ENCODE peak calls at places on chromosomes 2 and 18, in four cellular contexts. One of them, this sample, is unnamed.

GRCh38 chr18:49392352-49392751 is 68.1 kb downstream of the DYM start:
- DNase-seq in fibroblast of the aortic adventitia: no peak
- DNase-seq in adrenal gland: no peak
- DNase-seq in IMR-90: no peak
- DNase-seq in this sample: no peak

GRCh38 chr2:128279786-128280701 is 38.6 kb downstream of the HS6ST1 start:
- DNase-seq in fibroblast of the aortic adventitia: no peak
- DNase-seq in adrenal gland: peak; percentile 67
- DNase-seq in IMR-90: no peak
- DNase-seq in this sample: no peak

GRCh38 chr2:149169653-149170052 is 131.2 kb downstream of the LYPD6B start:
- DNase-seq in fibroblast of the aortic adventitia: no peak
- DNase-seq in adrenal gland: peak; percentile 11
- DNase-seq in IMR-90: no peak
- DNase-seq in this sample: peak; percentile 3

GRCh38 chr2:214410918-214411554 is at the start of gene VWC2L:
- DNase-seq in fibroblast of the aortic adventitia: peak; percentile 64
- DNase-seq in adrenal gland: peak; percentile 63
- DNase-seq in IMR-90: peak; percentile 76
- DNase-seq in this sample: peak; percentile 59

GRCh38 chr2:71683070-71683469 is 229.7 kb downstream of the DYSF start:
- DNase-seq in fibroblast of the aortic adventitia: no peak
- DNase-seq in adrenal gland: no peak
- DNase-seq in IMR-90: no peak
- DNase-seq in this sample: no peak

GRCh38 chr2:122531803-122532344 is 776.4 kb downstream of the TSN start:
- DNase-seq in fibroblast of the aortic adventitia: no peak
- DNase-seq in adrenal gland: no peak
- DNase-seq in IMR-90: no peak
- DNase-seq in this sample: no peak

GRCh38 chr2:237671466-237672173 is 44.2 kb downstream of the LRRFIP1 start:
- DNase-seq in fibroblast of the aortic adventitia: no peak
- DNase-seq in adrenal gland: no peak
- DNase-seq in IMR-90: no peak
- DNase-seq in this sample: no peak

GRCh38 chr18:76610933-76611749 is 116.1 kb upstream of the ZNF516 start:
- DNase-seq in fibroblast of the aortic adventitia: peak; percentile 65
- DNase-seq in adrenal gland: peak; percentile 42
- DNase-seq in IMR-90: peak; percentile 61
- DNase-seq in this sample: peak; percentile 21

DNA sequence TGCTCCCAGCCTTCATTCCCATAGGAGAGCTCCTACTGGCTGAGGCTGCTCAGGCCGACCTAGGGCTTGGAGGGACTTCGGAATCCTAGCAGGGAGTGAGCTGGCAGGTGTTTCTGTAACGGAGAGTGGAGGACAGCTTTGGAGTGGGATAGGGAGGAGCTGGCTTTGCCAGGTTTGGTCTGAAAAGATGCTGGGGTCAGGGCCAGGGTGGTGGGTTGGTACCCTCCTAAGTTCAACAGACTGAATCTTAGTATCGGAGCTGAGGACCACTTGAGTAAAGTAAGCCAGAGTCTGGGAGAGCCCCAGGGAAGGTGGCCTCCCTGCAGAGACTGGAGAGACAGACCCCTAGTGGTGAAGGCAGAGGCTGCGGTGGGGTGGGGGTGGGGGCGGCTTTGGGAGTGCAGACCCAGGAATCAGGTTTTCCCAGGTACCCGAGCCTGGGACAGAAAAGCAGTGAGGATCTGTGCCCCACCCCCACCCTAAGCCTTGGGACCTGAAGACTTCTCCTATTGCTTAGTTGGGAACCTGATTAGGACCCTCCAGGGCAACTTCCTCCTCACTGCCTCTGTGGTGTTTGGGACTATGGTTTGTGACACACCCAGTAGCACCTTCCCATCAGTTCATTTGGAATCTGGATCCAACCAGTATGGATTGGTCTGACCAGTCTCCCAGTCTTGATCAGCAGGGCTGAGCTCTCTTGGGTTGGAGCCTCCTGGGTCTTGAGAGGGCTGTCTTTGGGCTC is 3.0 kb downstream of the CNNM4 start:
- DNase-seq in fibroblast of the aortic adventitia: peak; percentile 12
- DNase-seq in adrenal gland: no peak
- DNase-seq in IMR-90: no peak
- DNase-seq in this sample: no peak
- TF ChIP-seq CTCF in fibroblast of the aortic adventitia: peak; percentile 60
- TF ChIP-seq CTCF in adrenal gland: peak; percentile 43
- TF ChIP-seq CTCF in IMR-90: peak; percentile 41
- TF ChIP-seq CTCF in this sample: peak; percentile 32

GRCh38 chr18:73101977-73102376 is 234.2 kb upstream of the NETO1 start:
- DNase-seq in fibroblast of the aortic adventitia: no peak
- DNase-seq in adrenal gland: no peak
- DNase-seq in IMR-90: peak; percentile 8
- DNase-seq in this sample: no peak
- H3K4me3 ChIP-seq in fibroblast of the aortic adventitia: no peak overlapping the region
- H3K4me3 ChIP-seq in adrenal gland: no peak overlapping the region
- H3K4me3 ChIP-seq in IMR-90: no peak overlapping the region
- H3K4me3 ChIP-seq in this sample: no peak overlapping the region

GRCh38 chr2:62705859-62706720 is 577 bp downstream of the EHBP1 start:
- DNase-seq in fibroblast of the aortic adventitia: peak; percentile 56
- DNase-seq in adrenal gland: peak; percentile 79
- DNase-seq in IMR-90: peak; percentile 34
- DNase-seq in this sample: peak; percentile 79
- TF ChIP-seq CTCF in fibroblast of the aortic adventitia: peak; percentile 30
- TF ChIP-seq CTCF in adrenal gland: peak; percentile 48
- TF ChIP-seq CTCF in IMR-90: peak; percentile 11
- TF ChIP-seq CTCF in this sample: peak; percentile 15

DNA sequence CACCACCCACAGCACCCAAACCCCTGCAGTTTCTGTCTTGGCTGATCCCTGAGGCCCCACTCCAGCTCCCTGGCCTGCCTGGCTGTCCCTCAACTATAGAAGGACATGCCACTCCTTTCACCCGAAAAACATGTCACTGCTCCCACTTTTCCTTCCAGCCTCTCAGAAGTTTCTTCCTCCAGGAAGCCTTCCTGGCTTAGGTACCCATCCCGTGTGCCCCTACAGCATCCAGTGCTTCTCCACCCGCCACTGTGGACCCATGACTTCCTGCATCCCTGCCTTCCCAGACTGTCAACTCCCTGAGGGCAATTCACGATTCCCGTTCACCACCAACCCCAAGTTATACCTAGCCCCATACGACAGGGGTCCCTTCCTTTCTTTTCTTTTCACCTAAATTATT is 21.5 kb downstream of the ARID5A start:
- DNase-seq in fibroblast of the aortic adventitia: no peak
- DNase-seq in adrenal gland: no peak
- DNase-seq in IMR-90: no peak
- DNase-seq in this sample: no peak
- H3K4me3 ChIP-seq in fibroblast of the aortic adventitia: no peak overlapping the region
- H3K4me3 ChIP-seq in adrenal gland: no peak overlapping the region
- H3K4me3 ChIP-seq in IMR-90: no peak overlapping the region
- H3K4me3 ChIP-seq in this sample: no peak overlapping the region

GRCh38 chr2:102449370-102449974 is 23.6 kb upstream of the SLC9A4 start:
- DNase-seq in fibroblast of the aortic adventitia: peak; percentile 70
- DNase-seq in adrenal gland: peak; percentile 43
- DNase-seq in IMR-90: peak; percentile 47
- DNase-seq in this sample: peak; percentile 21
- TF ChIP-seq CTCF in fibroblast of the aortic adventitia: peak; percentile 71
- TF ChIP-seq CTCF in adrenal gland: peak; percentile 69
- TF ChIP-seq CTCF in IMR-90: peak; percentile 83
- TF ChIP-seq CTCF in this sample: peak; percentile 70

GRCh38 chr2:153096272-153096671 is 377.9 kb downstream of the ARL6IP6 start:
- DNase-seq in fibroblast of the aortic adventitia: no peak
- DNase-seq in adrenal gland: no peak
- DNase-seq in IMR-90: no peak
- DNase-seq in this sample: no peak
- H3K4me3 ChIP-seq in fibroblast of the aortic adventitia: no peak overlapping the region
- H3K4me3 ChIP-seq in adrenal gland: no peak overlapping the region
- H3K4me3 ChIP-seq in IMR-90: no peak overlapping the region
- H3K4me3 ChIP-seq in this sample: no peak overlapping the region

DNA sequence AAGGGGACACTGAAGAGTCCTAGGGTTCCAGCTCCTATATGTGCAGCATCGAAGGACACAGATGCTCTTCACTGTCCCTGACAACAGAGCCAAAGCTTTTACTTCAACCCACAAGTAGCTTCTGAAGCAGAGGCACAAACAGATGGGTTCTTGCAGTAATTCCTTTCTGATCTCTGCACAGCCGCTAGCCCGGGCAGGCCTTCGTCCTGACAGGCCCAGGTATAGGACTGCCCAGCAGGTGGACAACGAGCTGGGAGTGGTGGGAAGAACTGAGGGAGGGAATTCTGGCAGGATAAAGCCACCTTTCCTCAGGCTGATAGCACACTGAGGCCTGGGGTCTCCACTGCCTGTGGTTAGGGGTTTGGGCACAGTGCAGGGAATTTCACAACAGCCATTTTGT is 94.8 kb downstream of the RHOB start:
- DNase-seq in fibroblast of the aortic adventitia: no peak
- DNase-seq in adrenal gland: no peak
- DNase-seq in IMR-90: no peak
- DNase-seq in this sample: no peak
- TF ChIP-seq CTCF in fibroblast of the aortic adventitia: no peak
- TF ChIP-seq CTCF in adrenal gland: no peak
- TF ChIP-seq CTCF in IMR-90: no peak
- TF ChIP-seq CTCF in this sample: no peak

GRCh38 chr2:234496442-234496834 is 443 bp downstream of the ARL4C start:
- DNase-seq in fibroblast of the aortic adventitia: no peak
- DNase-seq in adrenal gland: peak; percentile 20
- DNase-seq in IMR-90: no peak
- DNase-seq in this sample: no peak

GRCh38 chr2:234495801-234496441 is 960 bp downstream of the ARL4C start:
- DNase-seq in fibroblast of the aortic adventitia: peak; percentile 46
- DNase-seq in adrenal gland: peak; percentile 29
- DNase-seq in IMR-90: peak; percentile 32
- DNase-seq in this sample: peak; percentile 64

GRCh38 chr2:234496835-234497591 is at the start of gene ARL4C:
- DNase-seq in fibroblast of the aortic adventitia: peak; percentile 43
- DNase-seq in adrenal gland: peak; percentile 44
- DNase-seq in IMR-90: peak; percentile 60
- DNase-seq in this sample: peak; percentile 87

GRCh38 chr2:234495076-234495800 is 1.6 kb downstream of the ARL4C start:
- DNase-seq in fibroblast of the aortic adventitia: peak; percentile 60
- DNase-seq in adrenal gland: no peak
- DNase-seq in IMR-90: peak; percentile 44
- DNase-seq in this sample: peak; percentile 55

GRCh38 chr2:234497592-234498023 is 727 bp upstream of the ARL4C start:
- DNase-seq in fibroblast of the aortic adventitia: no peak
- DNase-seq in adrenal gland: no peak
- DNase-seq in IMR-90: no peak
- DNase-seq in this sample: no peak
- H3K4me3 ChIP-seq in fibroblast of the aortic adventitia: no peak overlapping the region
- H3K4me3 ChIP-seq in adrenal gland: no peak overlapping the region
- H3K4me3 ChIP-seq in IMR-90: peak overlapping the region; percentile 41
- H3K4me3 ChIP-seq in this sample: peak overlapping the region; percentile 46